ENCODE peak calls at places on chromosome 22, in ten cellular contexts. One of them, this sample, is unnamed.
A peak's percentile ranks its signal among the peaks of the same experiment; 100 is the strongest.

GRCh38 chr22:48536691-48537591 is 1290.7 kb downstream of the BRD1 start:
- DNase-seq in SJCRH30: no peak
- DNase-seq in fibroblast of lung: peak; percentile 20
- DNase-seq in dorsolateral prefrontal cortex: peak; percentile 83
- DNase-seq in neural crest cell: no peak
- DNase-seq in mucosa of gallbladder: no peak
- DNase-seq in aorta: no peak
- DNase-seq in left cardiac atrium: no peak
- DNase-seq in brain microvascular endothelial cell: no peak
- DNase-seq in cardiac septum: no peak
- DNase-seq in this sample: no peak

GRCh38 chr22:50082197-50082715 is 3.0 kb downstream of the MLC1 start:
- DNase-seq in SJCRH30: no peak
- DNase-seq in fibroblast of lung: no peak
- DNase-seq in dorsolateral prefrontal cortex: no peak
- DNase-seq in neural crest cell: no peak
- DNase-seq in mucosa of gallbladder: no peak
- DNase-seq in aorta: no peak
- DNase-seq in left cardiac atrium: no peak
- DNase-seq in brain microvascular endothelial cell: no peak
- DNase-seq in cardiac septum: peak; percentile 51
- DNase-seq in this sample: no peak

GRCh38 chr22:25488244-25489020 is 76.0 kb upstream of the GRK3 start:
- DNase-seq in SJCRH30: peak; percentile 94
- DNase-seq in fibroblast of lung: peak; percentile 88
- DNase-seq in dorsolateral prefrontal cortex: no peak
- DNase-seq in neural crest cell: no peak
- DNase-seq in mucosa of gallbladder: peak; percentile 79
- DNase-seq in aorta: peak; percentile 79
- DNase-seq in left cardiac atrium: peak; percentile 79
- DNase-seq in brain microvascular endothelial cell: peak; percentile 93
- DNase-seq in cardiac septum: peak; percentile 81
- DNase-seq in this sample: no peak

GRCh38 chr22:16988257-16988656 is 19.8 kb downstream of the GAB4 start:
- DNase-seq in SJCRH30: no peak
- DNase-seq in fibroblast of lung: no peak
- DNase-seq in dorsolateral prefrontal cortex: no peak
- DNase-seq in neural crest cell: no peak
- DNase-seq in mucosa of gallbladder: no peak
- DNase-seq in aorta: no peak
- DNase-seq in left cardiac atrium: no peak
- DNase-seq in brain microvascular endothelial cell: no peak
- DNase-seq in cardiac septum: no peak
- DNase-seq in this sample: no peak

GRCh38 chr22:20517841-20518592 is 10.6 kb downstream of the MED15 start:
- DNase-seq in SJCRH30: no peak
- DNase-seq in fibroblast of lung: no peak
- DNase-seq in dorsolateral prefrontal cortex: no peak
- DNase-seq in neural crest cell: no peak
- DNase-seq in mucosa of gallbladder: no peak
- DNase-seq in aorta: no peak
- DNase-seq in left cardiac atrium: no peak
- DNase-seq in brain microvascular endothelial cell: no peak
- DNase-seq in cardiac septum: no peak
- DNase-seq in this sample: no peak

GRCh38 chr22:27919943-27920755 is 1.1 kb upstream of the PITPNB start:
- DNase-seq in SJCRH30: peak; percentile 87
- DNase-seq in fibroblast of lung: peak; percentile 68
- DNase-seq in dorsolateral prefrontal cortex: no peak
- DNase-seq in neural crest cell: peak; percentile 27
- DNase-seq in mucosa of gallbladder: peak; percentile 21
- DNase-seq in aorta: no peak
- DNase-seq in left cardiac atrium: peak; percentile 28
- DNase-seq in brain microvascular endothelial cell: peak; percentile 46
- DNase-seq in cardiac septum: no peak
- DNase-seq in this sample: no peak

GRCh38 chr22:25081409-25081824 is 118.2 kb upstream of the CRYBB3 start:
- DNase-seq in SJCRH30: peak; percentile 78
- DNase-seq in fibroblast of lung: no peak
- DNase-seq in dorsolateral prefrontal cortex: no peak
- DNase-seq in neural crest cell: peak; percentile 9
- DNase-seq in mucosa of gallbladder: peak; percentile 30
- DNase-seq in aorta: no peak
- DNase-seq in left cardiac atrium: no peak
- DNase-seq in brain microvascular endothelial cell: no peak
- DNase-seq in cardiac septum: no peak
- DNase-seq in this sample: peak; percentile 55

GRCh38 chr22:32877196-32877595 is 75.7 kb downstream of the TIMP3 start:
- DNase-seq in SJCRH30: no peak
- DNase-seq in fibroblast of lung: no peak
- DNase-seq in dorsolateral prefrontal cortex: no peak
- DNase-seq in neural crest cell: no peak
- DNase-seq in mucosa of gallbladder: no peak
- DNase-seq in aorta: no peak
- DNase-seq in left cardiac atrium: no peak
- DNase-seq in brain microvascular endothelial cell: no peak
- DNase-seq in cardiac septum: no peak
- DNase-seq in this sample: no peak

GRCh38 chr22:47423861-47424820 is 661.7 kb downstream of the TBC1D22A start:
- DNase-seq in SJCRH30: no peak
- DNase-seq in fibroblast of lung: no peak
- DNase-seq in dorsolateral prefrontal cortex: no peak
- DNase-seq in neural crest cell: no peak
- DNase-seq in mucosa of gallbladder: no peak
- DNase-seq in aorta: no peak
- DNase-seq in left cardiac atrium: no peak
- DNase-seq in brain microvascular endothelial cell: no peak
- DNase-seq in cardiac septum: peak; percentile 53
- DNase-seq in this sample: no peak

GRCh38 chr22:20764053-20764720 is 9.7 kb upstream of the SERPIND1 start:
- DNase-seq in SJCRH30: no peak
- DNase-seq in fibroblast of lung: no peak
- DNase-seq in dorsolateral prefrontal cortex: no peak
- DNase-seq in neural crest cell: no peak
- DNase-seq in mucosa of gallbladder: no peak
- DNase-seq in aorta: no peak
- DNase-seq in left cardiac atrium: no peak
- DNase-seq in brain microvascular endothelial cell: no peak
- DNase-seq in cardiac septum: no peak
- DNase-seq in this sample: no peak

GRCh38 chr22:27718186-27719032 is 83.1 kb downstream of the MN1 start:
- DNase-seq in SJCRH30: peak; percentile 75
- DNase-seq in fibroblast of lung: peak; percentile 96
- DNase-seq in dorsolateral prefrontal cortex: no peak
- DNase-seq in neural crest cell: no peak
- DNase-seq in mucosa of gallbladder: peak; percentile 80
- DNase-seq in aorta: peak; percentile 86
- DNase-seq in left cardiac atrium: peak; percentile 90
- DNase-seq in brain microvascular endothelial cell: peak; percentile 96
- DNase-seq in cardiac septum: peak; percentile 87
- DNase-seq in this sample: no peak

GRCh38 chr22:26168934-26169311 is 339 bp upstream of the SEZ6L start:
- DNase-seq in SJCRH30: no peak
- DNase-seq in fibroblast of lung: peak; percentile 6
- DNase-seq in dorsolateral prefrontal cortex: peak; percentile 33
- DNase-seq in neural crest cell: no peak
- DNase-seq in mucosa of gallbladder: peak; percentile 11
- DNase-seq in aorta: no peak
- DNase-seq in left cardiac atrium: peak; percentile 21
- DNase-seq in brain microvascular endothelial cell: no peak
- DNase-seq in cardiac septum: no peak
- DNase-seq in this sample: no peak

GRCh38 chr22:36362077-36362476 is 25.7 kb downstream of the MYH9 start:
- DNase-seq in SJCRH30: no peak
- DNase-seq in fibroblast of lung: no peak
- DNase-seq in dorsolateral prefrontal cortex: no peak
- DNase-seq in neural crest cell: no peak
- DNase-seq in mucosa of gallbladder: no peak
- DNase-seq in aorta: no peak
- DNase-seq in left cardiac atrium: no peak
- DNase-seq in brain microvascular endothelial cell: no peak
- DNase-seq in cardiac septum: no peak
- DNase-seq in this sample: no peak

GRCh38 chr22:46584081-46584903 is 35.9 kb upstream of the GRAMD4 start:
- DNase-seq in SJCRH30: no peak
- DNase-seq in fibroblast of lung: peak; percentile 67
- DNase-seq in dorsolateral prefrontal cortex: no peak
- DNase-seq in neural crest cell: no peak
- DNase-seq in mucosa of gallbladder: no peak
- DNase-seq in aorta: peak; percentile 30
- DNase-seq in left cardiac atrium: peak; percentile 28
- DNase-seq in brain microvascular endothelial cell: peak; percentile 32
- DNase-seq in cardiac septum: no peak
- DNase-seq in this sample: no peak

GRCh38 chr22:47569389-47570299 is 807.2 kb downstream of the TBC1D22A start:
- DNase-seq in SJCRH30: no peak
- DNase-seq in fibroblast of lung: no peak
- DNase-seq in dorsolateral prefrontal cortex: no peak
- DNase-seq in neural crest cell: no peak
- DNase-seq in mucosa of gallbladder: no peak
- DNase-seq in aorta: no peak
- DNase-seq in left cardiac atrium: no peak
- DNase-seq in brain microvascular endothelial cell: no peak
- DNase-seq in cardiac septum: no peak
- DNase-seq in this sample: no peak

GRCh38 chr22:49632199-49633009 is 195.3 kb downstream of the BRD1 start:
- DNase-seq in SJCRH30: peak; percentile 76
- DNase-seq in fibroblast of lung: peak; percentile 41
- DNase-seq in dorsolateral prefrontal cortex: peak; percentile 62
- DNase-seq in neural crest cell: peak; percentile 82
- DNase-seq in mucosa of gallbladder: peak; percentile 49
- DNase-seq in aorta: peak; percentile 59
- DNase-seq in left cardiac atrium: peak; percentile 65
- DNase-seq in brain microvascular endothelial cell: peak; percentile 33
- DNase-seq in cardiac septum: no peak
- DNase-seq in this sample: no peak

GRCh38 chr22:30402036-30402759 is 5.4 kb downstream of the SEC14L2 start:
- DNase-seq in SJCRH30: no peak
- DNase-seq in fibroblast of lung: peak; percentile 25
- DNase-seq in dorsolateral prefrontal cortex: no peak
- DNase-seq in neural crest cell: no peak
- DNase-seq in mucosa of gallbladder: no peak
- DNase-seq in aorta: no peak
- DNase-seq in left cardiac atrium: no peak
- DNase-seq in brain microvascular endothelial cell: no peak
- DNase-seq in cardiac septum: no peak
- DNase-seq in this sample: no peak

GRCh38 chr22:49457146-49457545 is 370.5 kb downstream of the BRD1 start:
- DNase-seq in SJCRH30: no peak
- DNase-seq in fibroblast of lung: no peak
- DNase-seq in dorsolateral prefrontal cortex: no peak
- DNase-seq in neural crest cell: no peak
- DNase-seq in mucosa of gallbladder: no peak
- DNase-seq in aorta: no peak
- DNase-seq in left cardiac atrium: no peak
- DNase-seq in brain microvascular endothelial cell: no peak
- DNase-seq in cardiac septum: no peak
- DNase-seq in this sample: no peak

GRCh38 chr22:24540470-24540869 is 14.5 kb downstream of the GUCD1 start:
- DNase-seq in SJCRH30: no peak
- DNase-seq in fibroblast of lung: no peak
- DNase-seq in dorsolateral prefrontal cortex: no peak
- DNase-seq in neural crest cell: no peak
- DNase-seq in mucosa of gallbladder: no peak
- DNase-seq in aorta: no peak
- DNase-seq in left cardiac atrium: no peak
- DNase-seq in brain microvascular endothelial cell: no peak
- DNase-seq in cardiac septum: no peak
- DNase-seq in this sample: no peak

GRCh38 chr22:39275814-39276443 is 31.1 kb upstream of the PDGFB start:
- DNase-seq in SJCRH30: no peak
- DNase-seq in fibroblast of lung: no peak
- DNase-seq in dorsolateral prefrontal cortex: no peak
- DNase-seq in neural crest cell: no peak
- DNase-seq in mucosa of gallbladder: no peak
- DNase-seq in aorta: no peak
- DNase-seq in left cardiac atrium: no peak
- DNase-seq in brain microvascular endothelial cell: no peak
- DNase-seq in cardiac septum: no peak
- DNase-seq in this sample: no peak

GRCh38 chr22:42678894-42679293 is 29.7 kb upstream of the CYB5R3 start:
- DNase-seq in SJCRH30: no peak
- DNase-seq in fibroblast of lung: no peak
- DNase-seq in dorsolateral prefrontal cortex: no peak
- DNase-seq in neural crest cell: no peak
- DNase-seq in mucosa of gallbladder: no peak
- DNase-seq in aorta: no peak
- DNase-seq in left cardiac atrium: no peak
- DNase-seq in brain microvascular endothelial cell: no peak
- DNase-seq in cardiac septum: no peak
- DNase-seq in this sample: no peak

GRCh38 chr22:27260087-27260730 is 541.3 kb downstream of the MN1 start:
- DNase-seq in SJCRH30: no peak
- DNase-seq in fibroblast of lung: no peak
- DNase-seq in dorsolateral prefrontal cortex: no peak
- DNase-seq in neural crest cell: no peak
- DNase-seq in mucosa of gallbladder: no peak
- DNase-seq in aorta: no peak
- DNase-seq in left cardiac atrium: no peak
- DNase-seq in brain microvascular endothelial cell: no peak
- DNase-seq in cardiac septum: no peak
- DNase-seq in this sample: no peak

GRCh38 chr22:50301581-50301991 is 5.9 kb downstream of the PLXNB2 start:
- DNase-seq in SJCRH30: no peak
- DNase-seq in fibroblast of lung: no peak
- DNase-seq in dorsolateral prefrontal cortex: no peak
- DNase-seq in neural crest cell: no peak
- DNase-seq in mucosa of gallbladder: no peak
- DNase-seq in aorta: no peak
- DNase-seq in left cardiac atrium: no peak
- DNase-seq in brain microvascular endothelial cell: no peak
- DNase-seq in cardiac septum: no peak
- DNase-seq in this sample: no peak

GRCh38 chr22:20238567-20239062 is 29.5 kb downstream of the RTN4R start:
- DNase-seq in SJCRH30: peak; percentile 85
- DNase-seq in fibroblast of lung: no peak
- DNase-seq in dorsolateral prefrontal cortex: no peak
- DNase-seq in neural crest cell: peak; percentile 36
- DNase-seq in mucosa of gallbladder: no peak
- DNase-seq in aorta: peak; percentile 62
- DNase-seq in left cardiac atrium: no peak
- DNase-seq in brain microvascular endothelial cell: no peak
- DNase-seq in cardiac septum: no peak
- DNase-seq in this sample: peak; percentile 36

GRCh38 chr22:38455530-38456271 is 702 bp upstream of the KCNJ4 start:
- DNase-seq in SJCRH30: peak; percentile 65
- DNase-seq in fibroblast of lung: peak; percentile 45
- DNase-seq in dorsolateral prefrontal cortex: no peak
- DNase-seq in neural crest cell: peak; percentile 58
- DNase-seq in mucosa of gallbladder: no peak
- DNase-seq in aorta: no peak
- DNase-seq in left cardiac atrium: peak; percentile 50
- DNase-seq in brain microvascular endothelial cell: no peak
- DNase-seq in cardiac septum: no peak
- DNase-seq in this sample: peak; percentile 40

GRCh38 chr22:19522190-19522880 is 1.9 kb downstream of the CLDN5 start:
- DNase-seq in SJCRH30: no peak
- DNase-seq in fibroblast of lung: no peak
- DNase-seq in dorsolateral prefrontal cortex: peak; percentile 38
- DNase-seq in neural crest cell: no peak
- DNase-seq in mucosa of gallbladder: no peak
- DNase-seq in aorta: no peak
- DNase-seq in left cardiac atrium: no peak
- DNase-seq in brain microvascular endothelial cell: no peak
- DNase-seq in cardiac septum: peak; percentile 71
- DNase-seq in this sample: no peak

This sample was measured in Jurkat, Clone E6-1.